ENCODE peak calls at places on chromosomes 12 and 14, in seven cellular contexts. One of them, this sample, is unnamed.

GRCh38 chr14:96038558-96038919 is 623 bp upstream of the C14orf132 start:
- DNase-seq in left ventricle myocardium inferior: no peak
- DNase-seq in A549: no peak
- DNase-seq in brain microvascular endothelial cell: no peak
- DNase-seq in CD4-positive, alpha-beta T cell: no peak
- DNase-seq in lower lobe of right lung: no peak
- DNase-seq in MCF 10A: no peak
- DNase-seq in this sample: no peak

GRCh38 chr12:83818888-83819287 is 1093.7 kb downstream of the SLC6A15 start:
- DNase-seq in CD4-positive, alpha-beta T cell: no peak
- DNase-seq in lower lobe of right lung: no peak
- DNase-seq in left ventricle myocardium inferior: no peak
- DNase-seq in A549: no peak
- DNase-seq in MCF 10A: peak; percentile 76
- DNase-seq in brain microvascular endothelial cell: peak; percentile 70
- DNase-seq in this sample: no peak

GRCh38 chr14:91614187-91614586 is 104.1 kb upstream of the PPP4R3A start:
- DNase-seq in A549: no peak
- DNase-seq in brain microvascular endothelial cell: peak; percentile 12
- DNase-seq in MCF 10A: peak; percentile 24
- DNase-seq in left ventricle myocardium inferior: no peak
- DNase-seq in CD4-positive, alpha-beta T cell: no peak
- DNase-seq in lower lobe of right lung: no peak
- DNase-seq in this sample: no peak

GRCh38 chr14:73591690-73592448 is at the start of gene ACOT4:
- DNase-seq in lower lobe of right lung: peak; percentile 66
- DNase-seq in brain microvascular endothelial cell: no peak
- DNase-seq in A549: peak; percentile 49
- DNase-seq in CD4-positive, alpha-beta T cell: no peak
- DNase-seq in left ventricle myocardium inferior: peak; percentile 22
- DNase-seq in MCF 10A: no peak
- DNase-seq in this sample: peak; percentile 38

GRCh38 chr14:91873476-91874265 is 6.3 kb upstream of the TC2N start:
- DNase-seq in CD4-positive, alpha-beta T cell: peak; percentile 80
- DNase-seq in left ventricle myocardium inferior: no peak
- DNase-seq in A549: no peak
- DNase-seq in lower lobe of right lung: no peak
- DNase-seq in brain microvascular endothelial cell: no peak
- DNase-seq in MCF 10A: peak; percentile 80
- DNase-seq in this sample: no peak

GRCh38 chr12:46108721-46109120 is 118.3 kb upstream of the SCAF11 start:
- DNase-seq in MCF 10A: no peak
- DNase-seq in lower lobe of right lung: no peak
- DNase-seq in left ventricle myocardium inferior: no peak
- DNase-seq in brain microvascular endothelial cell: no peak
- DNase-seq in A549: no peak
- DNase-seq in CD4-positive, alpha-beta T cell: no peak
- DNase-seq in this sample: no peak

GRCh38 chr12:74043343-74043742 is 494.3 kb upstream of the ATXN7L3B start:
- DNase-seq in MCF 10A: peak; percentile 90
- DNase-seq in brain microvascular endothelial cell: peak; percentile 56
- DNase-seq in lower lobe of right lung: no peak
- DNase-seq in CD4-positive, alpha-beta T cell: no peak
- DNase-seq in A549: peak; percentile 69
- DNase-seq in left ventricle myocardium inferior: no peak
- DNase-seq in this sample: no peak

GRCh38 chr12:130633771-130634170 is 82.3 kb downstream of the RIMBP2 start:
- DNase-seq in left ventricle myocardium inferior: no peak
- DNase-seq in A549: no peak
- DNase-seq in CD4-positive, alpha-beta T cell: no peak
- DNase-seq in lower lobe of right lung: no peak
- DNase-seq in brain microvascular endothelial cell: no peak
- DNase-seq in MCF 10A: no peak
- DNase-seq in this sample: peak; percentile 71

GRCh38 chr12:88538250-88538649 is 42.0 kb downstream of the KITLG start:
- DNase-seq in lower lobe of right lung: no peak
- DNase-seq in left ventricle myocardium inferior: no peak
- DNase-seq in MCF 10A: no peak
- DNase-seq in brain microvascular endothelial cell: no peak
- DNase-seq in A549: no peak
- DNase-seq in CD4-positive, alpha-beta T cell: no peak
- DNase-seq in this sample: no peak

GRCh38 chr14:39472078-39472477 is 39.8 kb upstream of the FBXO33 start:
- DNase-seq in MCF 10A: no peak
- DNase-seq in A549: no peak
- DNase-seq in brain microvascular endothelial cell: no peak
- DNase-seq in CD4-positive, alpha-beta T cell: no peak
- DNase-seq in left ventricle myocardium inferior: no peak
- DNase-seq in lower lobe of right lung: no peak
- DNase-seq in this sample: no peak

GRCh38 chr14:53412819-53413664 is 259.9 kb upstream of the DDHD1 start:
- DNase-seq in CD4-positive, alpha-beta T cell: no peak
- DNase-seq in lower lobe of right lung: no peak
- DNase-seq in A549: no peak
- DNase-seq in left ventricle myocardium inferior: no peak
- DNase-seq in MCF 10A: peak; percentile 64
- DNase-seq in brain microvascular endothelial cell: no peak
- DNase-seq in this sample: peak; percentile 30

DNA sequence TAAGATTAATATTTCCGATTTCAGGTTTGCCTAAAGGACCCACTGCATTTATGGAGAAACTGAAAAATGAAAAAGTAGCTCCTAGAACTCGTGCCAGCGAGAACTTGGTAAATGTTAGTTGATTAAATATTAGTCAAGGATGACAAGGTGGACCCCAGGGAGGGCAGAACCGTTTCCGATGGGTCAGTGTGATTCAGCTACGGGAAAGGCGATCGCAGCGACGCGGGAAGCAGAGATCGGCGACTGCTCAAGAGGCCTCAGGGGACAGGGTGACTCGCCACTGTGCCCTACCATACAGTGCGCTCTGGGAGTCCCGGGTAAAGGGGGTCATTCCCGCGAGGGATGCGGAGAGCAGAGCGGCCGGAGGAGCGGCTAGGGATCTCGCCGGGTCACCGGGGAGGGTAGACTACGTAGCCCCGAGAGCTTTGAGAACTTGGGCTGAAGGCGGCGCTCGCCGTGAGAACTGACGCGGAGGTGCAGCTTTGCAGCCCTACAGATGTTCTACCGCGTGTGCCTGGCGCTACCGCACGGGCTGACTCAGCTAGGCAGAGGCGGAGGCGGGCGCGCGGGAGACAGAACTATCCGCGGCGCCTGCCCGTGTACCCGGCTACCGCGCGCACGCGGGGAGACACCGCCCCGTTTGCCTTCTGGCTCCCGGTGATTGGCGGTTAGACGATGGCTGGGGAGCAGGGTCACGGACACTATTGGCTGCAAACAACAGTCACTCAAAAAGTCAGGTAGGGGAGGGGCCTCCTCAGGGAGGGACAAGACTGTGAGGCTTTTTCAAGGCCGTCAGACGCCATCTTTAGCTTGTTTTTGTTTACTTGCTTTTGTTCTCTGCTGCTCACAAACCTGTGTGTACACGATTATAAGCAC is 3.2 kb downstream of the C14orf93 start:
- DNase-seq in A549: peak; percentile 97
- DNase-seq in CD4-positive, alpha-beta T cell: peak; percentile 92
- DNase-seq in brain microvascular endothelial cell: peak; percentile 95
- DNase-seq in lower lobe of right lung: peak; percentile 96
- DNase-seq in MCF 10A: peak; percentile 98
- DNase-seq in left ventricle myocardium inferior: peak; percentile 95
- DNase-seq in this sample: peak; percentile 92
- TF ChIP-seq CTCF in A549: peak; percentile 35
- TF ChIP-seq CTCF in CD4-positive, alpha-beta T cell: peak; percentile 60
- TF ChIP-seq CTCF in brain microvascular endothelial cell: peak; percentile 58
- TF ChIP-seq CTCF in lower lobe of right lung: peak; percentile 24
- TF ChIP-seq CTCF in MCF 10A: peak; percentile 15
- TF ChIP-seq CTCF in left ventricle myocardium inferior: peak; percentile 33
- TF ChIP-seq CTCF in this sample: no peak

GRCh38 chr12:106870116-106870515 is 85.6 kb upstream of the TMEM263 start:
- DNase-seq in MCF 10A: no peak
- DNase-seq in brain microvascular endothelial cell: no peak
- DNase-seq in left ventricle myocardium inferior: no peak
- DNase-seq in CD4-positive, alpha-beta T cell: no peak
- DNase-seq in A549: no peak
- DNase-seq in lower lobe of right lung: no peak
- DNase-seq in this sample: no peak

GRCh38 chr12:106865685-106866084 is 90.0 kb upstream of the TMEM263 start:
- DNase-seq in lower lobe of right lung: no peak
- DNase-seq in CD4-positive, alpha-beta T cell: no peak
- DNase-seq in left ventricle myocardium inferior: no peak
- DNase-seq in MCF 10A: no peak
- DNase-seq in A549: no peak
- DNase-seq in brain microvascular endothelial cell: no peak
- DNase-seq in this sample: no peak

GRCh38 chr12:106868982-106869381 is 86.7 kb upstream of the TMEM263 start:
- DNase-seq in lower lobe of right lung: no peak
- DNase-seq in CD4-positive, alpha-beta T cell: no peak
- DNase-seq in left ventricle myocardium inferior: no peak
- DNase-seq in A549: no peak
- DNase-seq in MCF 10A: no peak
- DNase-seq in brain microvascular endothelial cell: no peak
- DNase-seq in this sample: no peak

GRCh38 chr12:106863185-106863584 is 88.7 kb downstream of the RIC8B start:
- DNase-seq in CD4-positive, alpha-beta T cell: no peak
- DNase-seq in lower lobe of right lung: no peak
- DNase-seq in MCF 10A: no peak
- DNase-seq in left ventricle myocardium inferior: no peak
- DNase-seq in brain microvascular endothelial cell: no peak
- DNase-seq in A549: no peak
- DNase-seq in this sample: no peak

DNA sequence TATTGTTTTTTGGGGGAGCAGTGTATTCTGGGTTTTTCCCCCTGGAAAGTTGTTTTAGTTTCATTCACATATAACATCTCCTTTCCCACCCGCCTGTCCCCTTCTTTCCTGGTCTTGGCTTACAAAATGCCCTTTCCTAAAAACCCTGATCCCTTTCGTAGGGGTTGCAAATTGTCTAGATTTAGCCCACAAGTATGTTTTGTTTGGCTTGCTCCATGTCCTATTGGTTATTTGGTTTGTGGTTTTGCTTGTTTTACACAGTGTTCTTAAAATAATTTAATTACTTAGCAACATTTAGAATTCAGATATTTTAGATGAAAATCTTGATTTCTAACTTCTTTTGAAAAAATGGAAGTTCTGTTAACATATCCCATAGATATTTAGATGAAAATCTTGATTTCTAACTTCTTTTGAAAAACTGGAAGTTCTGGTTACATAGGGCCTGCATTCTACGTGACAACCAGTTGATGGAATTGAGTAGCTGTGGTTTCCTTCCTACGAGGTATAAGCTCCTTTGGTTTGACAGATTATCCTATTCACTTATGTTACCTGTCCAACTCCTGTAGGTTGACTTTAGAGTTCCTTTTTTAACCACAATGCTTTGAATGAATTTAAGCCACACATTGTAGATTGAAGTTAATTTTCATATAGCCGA is 89.2 kb upstream of the TMEM263 start:
- DNase-seq in MCF 10A: no peak
- DNase-seq in left ventricle myocardium inferior: no peak
- DNase-seq in A549: no peak
- DNase-seq in CD4-positive, alpha-beta T cell: no peak
- DNase-seq in lower lobe of right lung: no peak
- DNase-seq in brain microvascular endothelial cell: no peak
- DNase-seq in this sample: no peak
- TF ChIP-seq CTCF in MCF 10A: no peak
- TF ChIP-seq CTCF in left ventricle myocardium inferior: no peak
- TF ChIP-seq CTCF in A549: no peak
- TF ChIP-seq CTCF in CD4-positive, alpha-beta T cell: no peak
- TF ChIP-seq CTCF in lower lobe of right lung: no peak
- TF ChIP-seq CTCF in brain microvascular endothelial cell: no peak
- TF ChIP-seq CTCF in this sample: no peak

DNA sequence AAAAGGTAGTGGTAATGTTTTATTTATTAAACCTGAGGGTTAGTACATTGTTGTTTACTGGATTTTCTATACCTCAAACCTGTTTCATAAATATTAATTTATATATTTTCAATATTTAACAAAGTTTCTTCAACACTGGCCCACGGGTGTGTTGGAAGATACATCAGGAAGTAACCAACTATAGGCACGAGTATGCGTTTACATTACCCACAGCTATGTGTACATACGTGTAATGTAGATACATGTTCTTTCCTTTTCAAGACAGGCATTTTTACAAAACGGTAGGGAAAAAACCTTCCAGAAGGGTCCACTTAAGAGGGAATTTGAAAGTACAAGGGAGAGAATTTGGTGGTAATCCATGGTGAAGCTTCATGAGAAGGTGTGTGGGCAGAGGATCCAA is 17.8 kb upstream of the KCNA1 start:
- DNase-seq in A549: no peak
- DNase-seq in CD4-positive, alpha-beta T cell: no peak
- DNase-seq in left ventricle myocardium inferior: no peak
- DNase-seq in brain microvascular endothelial cell: no peak
- DNase-seq in lower lobe of right lung: no peak
- DNase-seq in MCF 10A: no peak
- DNase-seq in this sample: no peak
- TF ChIP-seq CTCF in A549: no peak
- TF ChIP-seq CTCF in CD4-positive, alpha-beta T cell: no peak
- TF ChIP-seq CTCF in left ventricle myocardium inferior: no peak
- TF ChIP-seq CTCF in brain microvascular endothelial cell: no peak
- TF ChIP-seq CTCF in lower lobe of right lung: no peak
- TF ChIP-seq CTCF in MCF 10A: no peak
- TF ChIP-seq CTCF in this sample: no peak

GRCh38 chr14:69316449-69317391 is 56.8 kb downstream of the GALNT16 start:
- DNase-seq in CD4-positive, alpha-beta T cell: no peak
- DNase-seq in lower lobe of right lung: peak; percentile 58
- DNase-seq in brain microvascular endothelial cell: peak; percentile 93
- DNase-seq in left ventricle myocardium inferior: peak; percentile 53
- DNase-seq in A549: peak; percentile 84
- DNase-seq in MCF 10A: peak; percentile 60
- DNase-seq in this sample: no peak
- TF ChIP-seq CTCF in CD4-positive, alpha-beta T cell: no peak
- TF ChIP-seq CTCF in lower lobe of right lung: no peak
- TF ChIP-seq CTCF in brain microvascular endothelial cell: no peak
- TF ChIP-seq CTCF in left ventricle myocardium inferior: no peak
- TF ChIP-seq CTCF in A549: no peak
- TF ChIP-seq CTCF in MCF 10A: no peak
- TF ChIP-seq CTCF in this sample: no peak

This sample was measured in glutamatergic neuron.